ENCODE peak calls at places on chromosomes 5 and 9, in ten cellular contexts. X, V, Y, P, K, I, B, S, N and J are unnamed samples.
A peak's percentile ranks its signal among the peaks of the same experiment; 100 is the strongest.

GRCh38 chr9:93093449-93094293 is 2.3 kb upstream of the CARD19 start:
- DNase-seq in X (no peak), V (no peak), Y (no peak), P (no peak), K (no peak), I (no peak), B (no peak), S (no peak), N (peak; percentile 64), J (no peak)

GRCh38 chr5:147464211-147464610 is 45.7 kb downstream of the DPYSL3 start:
- DNase-seq in X (peak; percentile 22), V (no peak), Y (peak; percentile 42), P (no peak), K (no peak), I (peak; percentile 54), B (no peak), S (peak; percentile 70), N (no peak), J (peak; percentile 36)

GRCh38 chr5:18010053-18010452 is 375.8 kb downstream of the TAF11L14 start:
- DNase-seq in X (no peak), V (no peak), Y (no peak), P (no peak), K (no peak), I (no peak), B (peak; percentile 20), S (peak; percentile 2), N (no peak), J (peak; percentile 9)

GRCh38 chr5:6110441-6111005 is 267.8 kb downstream of the MED10 start:
- DNase-seq in X (no peak), V (no peak), Y (no peak), P (no peak), K (no peak), I (no peak), B (no peak), S (no peak), N (no peak), J (no peak)

GRCh38 chr9:137832830-137833590 is 44.6 kb upstream of the CACNA1B start:
- DNase-seq in X (no peak), V (no peak), Y (no peak), P (no peak), K (no peak), I (no peak), B (no peak), S (no peak), N (no peak), J (peak; percentile 60)

GRCh38 chr9:97819735-97820134 is 33.3 kb upstream of the FOXE1 start:
- DNase-seq in X (no peak), V (no peak), Y (no peak), P (no peak), K (no peak), I (no peak), B (no peak), S (no peak), N (no peak), J (no peak)

GRCh38 chr9:14323083-14323968 is 9.4 kb upstream of the NFIB start:
- DNase-seq in X (no peak), V (no peak), Y (no peak), P (no peak), K (no peak), I (no peak), B (peak; percentile 14), S (no peak), N (no peak), J (no peak)

GRCh38 chr9:113562653-113563381 is 99.3 kb downstream of the RGS3 start:
- DNase-seq in X (no peak), V (no peak), Y (no peak), P (no peak), K (no peak), I (no peak), B (no peak), S (no peak), N (peak; percentile 21), J (no peak)

GRCh38 chr5:133848306-133848924 is 120.0 kb downstream of the C5orf15 start:
- DNase-seq in X (no peak), V (no peak), Y (no peak), P (no peak), K (no peak), I (no peak), B (no peak), S (peak; percentile 70), N (peak; percentile 50), J (no peak)

GRCh38 chr9:91711755-91712591 is 238.1 kb downstream of the ROR2 start:
- DNase-seq in X (no peak), V (no peak), Y (no peak), P (peak; percentile 60), K (no peak), I (peak; percentile 39), B (peak; percentile 18), S (peak; percentile 32), N (peak; percentile 79), J (no peak)

GRCh38 chr5:17282283-17283120 is 65.1 kb downstream of the BASP1 start:
- DNase-seq in X (no peak), V (no peak), Y (no peak), P (no peak), K (no peak), I (peak; percentile 5), B (no peak), S (no peak), N (no peak), J (no peak)

GRCh38 chr5:142402752-142403318 is 78.0 kb upstream of the SPRY4 start:
- DNase-seq in X (no peak), V (no peak), Y (no peak), P (no peak), K (no peak), I (no peak), B (no peak), S (no peak), N (no peak), J (no peak)

GRCh38 chr9:79246170-79246569 is 325.6 kb upstream of the TLE4 start:
- DNase-seq in X (no peak), V (no peak), Y (no peak), P (no peak), K (no peak), I (no peak), B (no peak), S (no peak), N (no peak), J (peak; percentile 11)

GRCh38 chr9:30967484-30967883 is 1417.0 kb upstream of the ACO1 start:
- DNase-seq in X (no peak), V (no peak), Y (peak; percentile 3), P (no peak), K (no peak), I (no peak), B (no peak), S (peak; percentile 30), N (no peak), J (no peak)

GRCh38 chr5:19240150-19240549 is 747.9 kb downstream of the CDH18 start:
- DNase-seq in X (no peak), V (no peak), Y (no peak), P (no peak), K (no peak), I (peak; percentile 4), B (no peak), S (peak; percentile 69), N (no peak), J (no peak)

GRCh38 chr5:93257616-93258015 is 323.4 kb downstream of the NR2F1-AS1 start:
- DNase-seq in X (peak; percentile 33), V (no peak), Y (no peak), P (no peak), K (no peak), I (peak; percentile 68), B (no peak), S (peak; percentile 7), N (no peak), J (no peak)

GRCh38 chr5:76807296-76807695 is 11.5 kb upstream of the F2RL1 start:
- DNase-seq in X (peak; percentile 56), V (peak; percentile 43), Y (no peak), P (no peak), K (no peak), I (peak; percentile 88), B (peak; percentile 7), S (peak; percentile 88), N (no peak), J (peak; percentile 67)

GRCh38 chr9:107358867-107359440 is 75.9 kb downstream of the RAD23B start:
- DNase-seq in X (no peak), V (no peak), Y (no peak), P (no peak), K (peak; percentile 89), I (no peak), B (no peak), S (no peak), N (no peak), J (no peak)